ENCODE peak calls at places on chromosomes 1 and 21, in four cellular contexts. One of them, this sample, is unnamed.

GRCh38 chr1:208639382-208639781 is 395.2 kb upstream of the PLXNA2 start:
- DNase-seq in neuronal stem cell: no peak
- DNase-seq in left ventricle myocardium inferior: no peak
- DNase-seq in MG63: no peak
- DNase-seq in this sample: no peak

GRCh38 chr1:172287207-172287606 is 133.3 kb upstream of the C1orf105 start:
- DNase-seq in neuronal stem cell: no peak
- DNase-seq in left ventricle myocardium inferior: peak; percentile 60
- DNase-seq in MG63: peak; percentile 85
- DNase-seq in this sample: peak; percentile 83

GRCh38 chr1:41811051-41811795 is 107.5 kb downstream of the HIVEP3 start:
- DNase-seq in neuronal stem cell: no peak
- DNase-seq in MG63: no peak
- DNase-seq in left ventricle myocardium inferior: no peak
- DNase-seq in this sample: no peak

GRCh38 chr1:180571060-180571831 is 12.5 kb downstream of the OVAAL start:
- DNase-seq in left ventricle myocardium inferior: no peak
- DNase-seq in neuronal stem cell: no peak
- DNase-seq in MG63: no peak
- DNase-seq in this sample: peak; percentile 44

GRCh38 chr1:172401907-172402306 is 18.6 kb upstream of the C1orf105 start:
- DNase-seq in left ventricle myocardium inferior: no peak
- DNase-seq in neuronal stem cell: no peak
- DNase-seq in MG63: no peak
- DNase-seq in this sample: no peak

GRCh38 chr1:183180634-183181056 is 5.4 kb upstream of the LAMC2 start:
- DNase-seq in left ventricle myocardium inferior: peak; percentile 43
- DNase-seq in MG63: peak; percentile 26
- DNase-seq in neuronal stem cell: no peak
- DNase-seq in this sample: peak; percentile 87

GRCh38 chr1:203548917-203549708 is 55.2 kb downstream of the OPTC start:
- DNase-seq in neuronal stem cell: no peak
- DNase-seq in MG63: no peak
- DNase-seq in left ventricle myocardium inferior: no peak
- DNase-seq in this sample: peak; percentile 87

GRCh38 chr1:160618763-160619274 is 28.0 kb downstream of the SLAMF1 start:
- DNase-seq in MG63: no peak
- DNase-seq in left ventricle myocardium inferior: no peak
- DNase-seq in neuronal stem cell: no peak
- DNase-seq in this sample: no peak

GRCh38 chr1:153608742-153609584 is 4.0 kb downstream of the S100A16 start:
- DNase-seq in MG63: peak; percentile 87
- DNase-seq in left ventricle myocardium inferior: peak; percentile 70
- DNase-seq in neuronal stem cell: peak; percentile 33
- DNase-seq in this sample: peak; percentile 82

GRCh38 chr1:63662056-63662836 is 69.0 kb downstream of the PGM1 start:
- DNase-seq in left ventricle myocardium inferior: peak; percentile 39
- DNase-seq in MG63: peak; percentile 93
- DNase-seq in neuronal stem cell: no peak
- DNase-seq in this sample: peak; percentile 76

GRCh38 chr1:200510228-200510623 is 100.4 kb upstream of the ZNF281 start:
- DNase-seq in left ventricle myocardium inferior: peak; percentile 18
- DNase-seq in neuronal stem cell: peak; percentile 84
- DNase-seq in MG63: peak; percentile 59
- DNase-seq in this sample: peak; percentile 95

GRCh38 chr1:186386725-186387383 is 11.2 kb downstream of the ODR4 start:
- DNase-seq in left ventricle myocardium inferior: no peak
- DNase-seq in neuronal stem cell: no peak
- DNase-seq in MG63: no peak
- DNase-seq in this sample: no peak

GRCh38 chr1:151009206-151009587 is 948 bp downstream of the PRUNE1 start:
- DNase-seq in neuronal stem cell: no peak
- DNase-seq in MG63: no peak
- DNase-seq in left ventricle myocardium inferior: no peak
- DNase-seq in this sample: no peak

GRCh38 chr1:172499636-172500141 is 33.3 kb upstream of the SUCO start:
- DNase-seq in MG63: peak; percentile 5
- DNase-seq in neuronal stem cell: no peak
- DNase-seq in left ventricle myocardium inferior: no peak
- DNase-seq in this sample: no peak

GRCh38 chr1:107141491-107142369 is 891 bp downstream of the NTNG1 start:
- DNase-seq in left ventricle myocardium inferior: no peak
- DNase-seq in MG63: peak; percentile 22
- DNase-seq in neuronal stem cell: peak; percentile 41
- DNase-seq in this sample: peak; percentile 92

GRCh38 chr1:30747028-30748008 is 10.3 kb downstream of the LAPTM5 start:
- DNase-seq in neuronal stem cell: no peak
- DNase-seq in left ventricle myocardium inferior: no peak
- DNase-seq in MG63: no peak
- DNase-seq in this sample: no peak

GRCh38 chr1:85135456-85135798 is 65.4 kb downstream of the SYDE2 start:
- DNase-seq in neuronal stem cell: no peak
- DNase-seq in left ventricle myocardium inferior: no peak
- DNase-seq in MG63: no peak
- DNase-seq in this sample: no peak

GRCh38 chr1:8200317-8201115 is 117.4 kb upstream of the SLC45A1 start:
- DNase-seq in MG63: no peak
- DNase-seq in neuronal stem cell: no peak
- DNase-seq in left ventricle myocardium inferior: no peak
- DNase-seq in this sample: no peak

GRCh38 chr1:55088413-55088812 is 49.1 kb downstream of the PCSK9 start:
- DNase-seq in MG63: no peak
- DNase-seq in neuronal stem cell: no peak
- DNase-seq in left ventricle myocardium inferior: no peak
- DNase-seq in this sample: no peak

GRCh38 chr1:232589111-232589808 is 40.7 kb downstream of the SIPA1L2 start:
- DNase-seq in MG63: no peak
- DNase-seq in neuronal stem cell: no peak
- DNase-seq in left ventricle myocardium inferior: no peak
- DNase-seq in this sample: no peak

GRCh38 chr1:219773110-219773509 is 155.2 kb downstream of the SLC30A10 start:
- DNase-seq in neuronal stem cell: no peak
- DNase-seq in left ventricle myocardium inferior: no peak
- DNase-seq in MG63: no peak
- DNase-seq in this sample: no peak

GRCh38 chr1:183812686-183813569 is 8.0 kb downstream of the RGL1 start:
- DNase-seq in neuronal stem cell: no peak
- DNase-seq in left ventricle myocardium inferior: no peak
- DNase-seq in MG63: peak; percentile 70
- DNase-seq in this sample: peak; percentile 76

GRCh38 chr1:232991238-232991637 is 40.8 kb downstream of the NTPCR start:
- DNase-seq in neuronal stem cell: no peak
- DNase-seq in MG63: no peak
- DNase-seq in left ventricle myocardium inferior: no peak
- DNase-seq in this sample: no peak

GRCh38 chr1:51736702-51737101 is 119.8 kb downstream of the OSBPL9 start:
- DNase-seq in left ventricle myocardium inferior: no peak
- DNase-seq in neuronal stem cell: no peak
- DNase-seq in MG63: peak; percentile 11
- DNase-seq in this sample: peak; percentile 40

GRCh38 chr1:209455133-209455532 is 128.4 kb upstream of the CAMK1G start:
- DNase-seq in neuronal stem cell: no peak
- DNase-seq in MG63: no peak
- DNase-seq in left ventricle myocardium inferior: no peak
- DNase-seq in this sample: no peak

GRCh38 chr1:228443395-228443794 is 26.7 kb upstream of the TRIM17 start:
- DNase-seq in left ventricle myocardium inferior: no peak
- DNase-seq in neuronal stem cell: no peak
- DNase-seq in MG63: no peak
- DNase-seq in this sample: no peak

GRCh38 chr1:51284487-51284954 is 45.8 kb downstream of the TTC39A start:
- DNase-seq in MG63: no peak
- DNase-seq in neuronal stem cell: no peak
- DNase-seq in left ventricle myocardium inferior: no peak
- DNase-seq in this sample: no peak

GRCh38 chr1:54490361-54491248 is 57.4 kb upstream of the ACOT11 start:
- DNase-seq in neuronal stem cell: no peak
- DNase-seq in left ventricle myocardium inferior: peak; percentile 32
- DNase-seq in MG63: no peak
- DNase-seq in this sample: no peak

GRCh38 chr1:31615414-31615813 is 2.1 kb upstream of the HCRTR1 start:
- DNase-seq in left ventricle myocardium inferior: no peak
- DNase-seq in neuronal stem cell: no peak
- DNase-seq in MG63: no peak
- DNase-seq in this sample: no peak

GRCh38 chr1:62295921-62296451 is 23.2 kb downstream of the KANK4 start:
- DNase-seq in MG63: peak; percentile 52
- DNase-seq in neuronal stem cell: no peak
- DNase-seq in left ventricle myocardium inferior: no peak
- DNase-seq in this sample: peak; percentile 79

DNA sequence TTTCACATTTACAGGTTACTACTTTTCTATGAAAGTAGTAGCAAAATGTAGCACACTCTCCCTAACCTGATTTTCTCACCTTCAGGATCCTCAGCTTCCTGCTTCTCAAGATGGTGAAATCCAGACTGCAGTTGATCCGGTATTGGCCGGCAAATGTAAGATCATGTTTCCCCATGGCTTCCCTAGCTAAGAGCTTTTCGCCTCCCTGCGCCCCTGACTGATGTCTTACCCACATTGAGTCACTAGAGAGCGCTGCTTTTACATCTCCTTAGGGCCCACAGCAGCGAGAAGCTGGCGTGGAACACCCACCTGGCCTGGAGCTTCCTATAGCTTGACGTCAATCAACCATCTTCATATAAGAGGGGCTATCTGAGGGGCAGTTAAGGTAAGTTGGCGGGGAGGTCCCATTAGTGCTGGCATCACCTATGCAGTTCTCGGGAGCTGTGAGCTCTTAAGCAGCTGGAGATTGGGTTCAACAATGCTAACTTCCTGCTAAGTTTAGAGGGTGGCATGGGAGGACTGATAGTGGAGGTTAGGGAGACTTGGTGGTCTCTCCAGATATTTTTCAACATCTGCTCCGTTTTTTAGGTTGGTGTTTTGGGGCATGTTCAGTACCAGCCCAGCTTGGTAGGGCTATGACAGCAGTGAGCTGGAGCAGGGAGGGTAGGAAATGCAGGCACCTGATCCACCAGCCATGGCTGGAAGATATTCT is 5.5 kb downstream of the PTPN7 start:
- DNase-seq in left ventricle myocardium inferior: no peak
- DNase-seq in MG63: peak; percentile 46
- DNase-seq in neuronal stem cell: peak; percentile 56
- DNase-seq in this sample: peak; percentile 82
- H3K4me3 ChIP-seq in left ventricle myocardium inferior: no peak overlapping the region
- H3K4me3 ChIP-seq in MG63: no peak overlapping the region
- H3K4me3 ChIP-seq in neuronal stem cell: no peak overlapping the region
- H3K4me3 ChIP-seq in this sample: no peak overlapping the region

DNA sequence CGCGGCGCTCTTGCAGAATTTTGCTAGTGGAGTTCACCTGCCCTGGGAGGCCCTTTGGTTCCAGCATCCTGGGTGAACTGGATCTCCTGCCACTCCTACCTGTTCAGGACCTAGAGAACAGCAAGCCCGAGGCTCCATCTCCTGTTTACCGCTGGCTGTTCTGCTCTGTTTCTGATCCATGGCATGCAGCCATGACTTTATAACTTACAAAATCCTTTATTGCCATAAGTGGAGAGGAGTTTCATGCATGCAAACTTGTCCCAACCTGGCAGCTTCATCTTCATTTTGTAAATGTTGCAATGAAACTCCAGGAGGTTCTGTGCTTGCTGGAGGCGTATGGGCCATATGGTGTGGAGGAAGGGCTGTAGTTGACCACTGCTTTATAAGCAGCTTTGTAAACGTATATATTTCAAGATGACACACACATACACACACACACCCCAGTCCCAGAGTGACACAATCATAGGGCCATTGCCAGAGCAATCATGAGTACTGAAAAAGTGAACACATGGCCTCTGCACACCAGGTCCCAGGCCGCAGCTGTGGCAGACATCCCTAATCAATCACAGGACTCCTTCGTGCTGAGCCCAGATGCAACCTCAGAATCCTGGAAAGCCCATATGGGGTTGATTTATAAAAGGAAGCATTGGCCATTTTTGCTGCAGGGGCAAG is 69.0 kb downstream of the UBIAD1 start:
- DNase-seq in left ventricle myocardium inferior: no peak
- DNase-seq in neuronal stem cell: no peak
- DNase-seq in MG63: no peak
- DNase-seq in this sample: peak; percentile 11
- H3K27me3 ChIP-seq in left ventricle myocardium inferior: peaks cover 98% of the 10 kb centered on the region
- H3K27me3 ChIP-seq in neuronal stem cell: no peaks in the 10 kb centered on the region
- H3K27me3 ChIP-seq in MG63: peaks cover 7% of the 10 kb centered on the region
- H3K27me3 ChIP-seq in this sample: peaks cover 70% of the 10 kb centered on the region

GRCh38 chr1:248521856-248522255 is 14.0 kb downstream of the OR2G6 start:
- DNase-seq in left ventricle myocardium inferior: no peak
- DNase-seq in MG63: no peak
- DNase-seq in neuronal stem cell: no peak
- DNase-seq in this sample: no peak
- H3K4me3 ChIP-seq in left ventricle myocardium inferior: no peak overlapping the region
- H3K4me3 ChIP-seq in MG63: no peak overlapping the region
- H3K4me3 ChIP-seq in neuronal stem cell: peak overlapping the region; percentile 35
- H3K4me3 ChIP-seq in this sample: no peak overlapping the region

GRCh38 chr1:16205891-16206546 is 6.4 kb downstream of the ARHGEF19 start:
- DNase-seq in MG63: no peak
- DNase-seq in neuronal stem cell: no peak
- DNase-seq in left ventricle myocardium inferior: no peak
- DNase-seq in this sample: no peak
- H3K27me3 ChIP-seq in MG63: no peaks in the 10 kb centered on the region
- H3K27me3 ChIP-seq in neuronal stem cell: no peaks in the 10 kb centered on the region
- H3K27me3 ChIP-seq in left ventricle myocardium inferior: no peaks in the 10 kb centered on the region
- H3K27me3 ChIP-seq in this sample: peaks cover 3% of the 10 kb centered on the region

DNA sequence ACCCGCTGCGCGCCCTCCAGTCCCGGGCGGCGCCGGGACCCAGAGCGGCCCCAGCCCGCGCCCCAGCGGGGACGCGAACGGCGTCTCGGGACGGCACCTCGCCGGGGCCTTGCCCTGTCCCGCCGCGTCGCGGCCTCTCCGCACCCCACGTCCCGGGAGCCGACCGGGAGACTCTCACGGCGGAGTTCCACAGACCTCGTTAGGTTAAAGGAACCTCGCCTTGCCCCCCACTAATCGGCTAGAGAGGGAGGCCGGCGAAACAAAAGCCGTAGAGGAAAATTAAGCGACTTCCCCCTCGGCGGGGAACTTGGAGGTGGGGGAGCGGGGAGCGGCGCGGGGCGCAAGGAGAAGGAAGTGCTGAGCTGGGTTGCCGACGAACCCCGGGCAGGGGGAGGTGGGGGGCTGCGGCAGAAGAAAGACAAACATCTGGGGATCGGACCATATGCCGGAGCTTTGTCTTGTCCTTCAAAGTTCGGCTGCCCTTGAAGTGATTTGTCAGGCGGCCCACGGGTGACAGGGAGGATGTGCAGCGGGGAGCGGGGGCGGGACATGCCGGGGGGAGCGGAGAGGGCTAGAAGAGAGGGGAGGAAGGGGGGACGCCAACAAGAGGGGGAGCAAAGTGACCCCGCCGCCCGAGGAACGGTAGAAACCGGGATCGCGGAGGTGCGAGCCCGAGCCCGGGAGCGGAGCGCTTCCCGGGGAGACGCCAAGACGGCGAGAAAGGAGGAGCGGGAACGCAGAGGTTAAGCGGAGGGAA is 120.0 kb upstream of the RRP15 start:
- DNase-seq in neuronal stem cell: peak; percentile 38
- DNase-seq in left ventricle myocardium inferior: peak; percentile 38
- DNase-seq in MG63: peak; percentile 60
- DNase-seq in this sample: peak; percentile 31
- H3K4me3 ChIP-seq in neuronal stem cell: peak overlapping the region; percentile 92
- H3K4me3 ChIP-seq in left ventricle myocardium inferior: peak overlapping the region; percentile 76
- H3K4me3 ChIP-seq in MG63: peak overlapping the region; percentile 57
- H3K4me3 ChIP-seq in this sample: peak overlapping the region; percentile 82

GRCh38 chr21:32138658-32139057 is 140.2 kb downstream of the MIS18A start:
- DNase-seq in left ventricle myocardium inferior: no peak
- DNase-seq in neuronal stem cell: no peak
- DNase-seq in MG63: no peak
- DNase-seq in this sample: no peak
- H3K27me3 ChIP-seq in left ventricle myocardium inferior: no peaks in the 10 kb centered on the region
- H3K27me3 ChIP-seq in neuronal stem cell: no peaks in the 10 kb centered on the region
- H3K27me3 ChIP-seq in MG63: no peaks in the 10 kb centered on the region
- H3K27me3 ChIP-seq in this sample: no peaks in the 10 kb centered on the region

This sample was measured in adipocyte.